ENCODE peak calls at places on chromosomes 6 and 20, in nine cellular contexts. B is psoas muscle; Q is brain microvascular endothelial cell; U is uterus; F is tibial artery; P is CD8-positive, alpha-beta T cell; S is spleen; J is fibroblast of lung; D is HepG2. K is an unnamed sample.

GRCh38 chr20:49717693-49718092 is 4.0 kb upstream of the B4GALT5 start:
- DNase-seq in B (peak), Q (no peak), U (no peak), F (no peak), P (no peak), S (no peak), J (no peak), D (peak), K (no peak)

GRCh38 chr6:83193747-83194582 is 808 bp downstream of the RWDD2A start:
- DNase-seq in B (peak), Q (no peak), U (peak), F (peak), P (peak), S (peak), J (peak), D (peak), K (peak)

GRCh38 chr6:135686784-135687301 is 164.7 kb upstream of the PDE7B start:
- DNase-seq in B (no peak), Q (no peak), U (no peak), F (no peak), P (no peak), S (no peak), J (peak), D (no peak), K (no peak)

GRCh38 chr20:57564180-57564802 is 3.4 kb downstream of the PCK1 start:
- DNase-seq in B (no peak), Q (no peak), U (no peak), F (no peak), P (no peak), S (peak), J (no peak), D (no peak), K (no peak)

GRCh38 chr6:161001421-161001820 is 9.9 kb downstream of the MAP3K4 start:
- DNase-seq in B (no peak), Q (no peak), U (no peak), F (no peak), P (no peak), S (no peak), J (no peak), D (peak), K (no peak)

GRCh38 chr20:48210111-48211029 is 425.1 kb upstream of the SULF2 start:
- DNase-seq in B (no peak), Q (no peak), U (no peak), F (peak), P (no peak), S (no peak), J (no peak), D (no peak), K (no peak)

GRCh38 chr6:26743941-26744699 is 84.6 kb upstream of the ZNF322 start:
- DNase-seq in B (no peak), Q (peak), U (no peak), F (no peak), P (no peak), S (no peak), J (no peak), D (no peak), K (no peak)

GRCh38 chr6:107977283-107977682 is 19.3 kb upstream of the SEC63 start:
- DNase-seq in B (no peak), Q (peak), U (no peak), F (no peak), P (no peak), S (no peak), J (peak), D (no peak), K (no peak)

GRCh38 chr20:43981535-43981934 is 66.9 kb downstream of the TOX2 start:
- DNase-seq in B (no peak), Q (no peak), U (no peak), F (no peak), P (no peak), S (no peak), J (no peak), D (no peak), K (no peak)

GRCh38 chr6:26183237-26183580 is 96.0 kb downstream of the HFE start:
- DNase-seq in B (no peak), Q (no peak), U (no peak), F (no peak), P (no peak), S (no peak), J (no peak), D (no peak), K (no peak)

GRCh38 chr6:21277601-21278043 is 315.9 kb upstream of the SOX4 start:
- DNase-seq in B (no peak), Q (no peak), U (no peak), F (no peak), P (no peak), S (no peak), J (peak), D (no peak), K (no peak)

GRCh38 chr20:58457083-58457680 is 58.0 kb downstream of the APCDD1L start:
- DNase-seq in B (no peak), Q (peak), U (no peak), F (no peak), P (no peak), S (no peak), J (peak), D (no peak), K (no peak)

GRCh38 chr6:17179246-17180073 is 77.6 kb downstream of the STMND1 start:
- DNase-seq in B (no peak), Q (peak), U (no peak), F (no peak), P (no peak), S (no peak), J (peak), D (no peak), K (no peak)

GRCh38 chr20:35318502-35319157 is 26.4 kb upstream of the FAM83C start:
- DNase-seq in B (peak), Q (peak), U (no peak), F (no peak), P (no peak), S (no peak), J (peak), D (peak), K (no peak)

GRCh38 chr20:12984863-12985262 is 23.9 kb upstream of the SPTLC3 start:
- DNase-seq in B (no peak), Q (no peak), U (no peak), F (no peak), P (no peak), S (no peak), J (no peak), D (no peak), K (no peak)

GRCh38 chr20:25052255-25053206 is 5.4 kb downstream of the ACSS1 start:
- DNase-seq in B (no peak), Q (no peak), U (peak), F (peak), P (no peak), S (peak), J (peak), D (no peak), K (peak)

GRCh38 chr20:1374246-1374645 is 18.6 kb downstream of the FKBP1A start:
- DNase-seq in B (no peak), Q (no peak), U (no peak), F (no peak), P (no peak), S (no peak), J (no peak), D (no peak), K (no peak)

GRCh38 chr6:31581511-31582229 is 554 bp downstream of the LTB start:
- DNase-seq in B (no peak), Q (peak), U (no peak), F (no peak), P (no peak), S (peak), J (no peak), D (no peak), K (no peak)

GRCh38 chr6:119283214-119283613 is 66.3 kb downstream of the MAN1A1 start:
- DNase-seq in B (no peak), Q (no peak), U (no peak), F (no peak), P (no peak), S (no peak), J (peak), D (no peak), K (no peak)

GRCh38 chr6:161128680-161129196 is 137.2 kb downstream of the MAP3K4 start:
- DNase-seq in B (no peak), Q (peak), U (no peak), F (no peak), P (no peak), S (no peak), J (peak), D (no peak), K (no peak)

GRCh38 chr6:132391391-132392291 is 9.6 kb downstream of the MOXD1 start:
- DNase-seq in B (no peak), Q (peak), U (peak), F (no peak), P (no peak), S (no peak), J (peak), D (no peak), K (no peak)

GRCh38 chr20:43669332-43669731 is 2.4 kb downstream of the MYBL2 start:
- DNase-seq in B (no peak), Q (peak), U (no peak), F (no peak), P (no peak), S (peak), J (peak), D (no peak), K (no peak)

GRCh38 chr6:39610229-39610628 is 115.0 kb downstream of the KIF6 start:
- DNase-seq in B (no peak), Q (no peak), U (no peak), F (no peak), P (no peak), S (no peak), J (peak), D (peak), K (no peak)

GRCh38 chr20:53934421-53935352 is 135.7 kb downstream of the BCAS1 start:
- DNase-seq in B (no peak), Q (peak), U (no peak), F (no peak), P (no peak), S (no peak), J (peak), D (no peak), K (no peak)

GRCh38 chr6:157314705-157315321 is 8.5 kb downstream of the TMEM242 start:
- DNase-seq in B (no peak), Q (peak), U (no peak), F (no peak), P (no peak), S (no peak), J (peak), D (peak), K (no peak)

GRCh38 chr6:12882761-12883290 is 166.3 kb downstream of the PHACTR1 start:
- DNase-seq in B (no peak), Q (no peak), U (no peak), F (no peak), P (no peak), S (no peak), J (no peak), D (no peak), K (no peak)

GRCh38 chr20:49630396-49630951 is 62.5 kb upstream of the PTGIS start:
- DNase-seq in B (no peak), Q (no peak), U (no peak), F (no peak), P (no peak), S (no peak), J (no peak), D (no peak), K (peak)

GRCh38 chr6:108030223-108030622 is 44.3 kb downstream of the OSTM1 start:
- DNase-seq in B (no peak), Q (no peak), U (no peak), F (no peak), P (no peak), S (no peak), J (no peak), D (peak), K (no peak)

GRCh38 chr20:25216199-25216945 is 20.9 kb downstream of the ENTPD6 start:
- DNase-seq in B (no peak), Q (no peak), U (peak), F (peak), P (no peak), S (no peak), J (no peak), D (no peak), K (no peak)

GRCh38 chr20:46671866-46672542 is 17.2 kb downstream of the TP53RK start:
- DNase-seq in B (no peak), Q (no peak), U (no peak), F (no peak), P (no peak), S (no peak), J (no peak), D (no peak), K (no peak)

GRCh38 chr6:43368517-43369160 is 808 bp downstream of the ZNF318 start:
- DNase-seq in B (peak), Q (peak), U (peak), F (peak), P (no peak), S (peak), J (peak), D (peak), K (peak)

GRCh38 chr6:167524720-167525119 is 199.8 kb downstream of the TTLL2 start:
- DNase-seq in B (no peak), Q (no peak), U (no peak), F (no peak), P (no peak), S (no peak), J (no peak), D (no peak), K (no peak)

GRCh38 chr20:35595456-35595855 is 20.2 kb upstream of the SPAG4 start:
- DNase-seq in B (no peak), Q (no peak), U (no peak), F (peak), P (no peak), S (peak), J (no peak), D (no peak), K (no peak)

GRCh38 chr20:62892348-62893304 is 31.0 kb upstream of the TCFL5 start:
- DNase-seq in B (no peak), Q (no peak), U (no peak), F (no peak), P (peak), S (peak), J (no peak), D (no peak), K (no peak)

GRCh38 chr6:41655706-41656668 is 17.7 kb downstream of the MDFI start:
- DNase-seq in B (no peak), Q (peak), U (no peak), F (no peak), P (no peak), S (peak), J (peak), D (no peak), K (no peak)

GRCh38 chr20:43963872-43964791 is 49.5 kb downstream of the TOX2 start:
- DNase-seq in B (peak), Q (peak), U (no peak), F (peak), P (peak), S (peak), J (peak), D (no peak), K (peak)

GRCh38 chr20:34709044-34709835 is 5.1 kb downstream of the TP53INP2 start:
- DNase-seq in B (peak), Q (peak), U (peak), F (peak), P (peak), S (peak), J (peak), D (no peak), K (peak)

GRCh38 chr20:17505664-17506517 is 25.3 kb downstream of the BFSP1 start:
- DNase-seq in B (no peak), Q (peak), U (no peak), F (no peak), P (peak), S (no peak), J (peak), D (peak), K (no peak)

GRCh38 chr6:154164397-154164796 is 125.4 kb downstream of the OPRM1 start:
- DNase-seq in B (peak), Q (peak), U (peak), F (peak), P (no peak), S (no peak), J (peak), D (no peak), K (no peak)

GRCh38 chr6:54737247-54737646 is 109.3 kb upstream of the FAM83B start:
- DNase-seq in B (no peak), Q (no peak), U (no peak), F (no peak), P (no peak), S (no peak), J (no peak), D (peak), K (peak)

GRCh38 chr20:36773123-36773547 is 428 bp downstream of the DSN1 start:
- DNase-seq in B (no peak), Q (no peak), U (no peak), F (no peak), P (no peak), S (no peak), J (no peak), D (no peak), K (no peak)
- H3K27ac ChIP-seq in B (peak), Q (no peak), U (peak), F (peak), P (peak), S (peak), J (peak), D (peak), K (peak)

DNA sequence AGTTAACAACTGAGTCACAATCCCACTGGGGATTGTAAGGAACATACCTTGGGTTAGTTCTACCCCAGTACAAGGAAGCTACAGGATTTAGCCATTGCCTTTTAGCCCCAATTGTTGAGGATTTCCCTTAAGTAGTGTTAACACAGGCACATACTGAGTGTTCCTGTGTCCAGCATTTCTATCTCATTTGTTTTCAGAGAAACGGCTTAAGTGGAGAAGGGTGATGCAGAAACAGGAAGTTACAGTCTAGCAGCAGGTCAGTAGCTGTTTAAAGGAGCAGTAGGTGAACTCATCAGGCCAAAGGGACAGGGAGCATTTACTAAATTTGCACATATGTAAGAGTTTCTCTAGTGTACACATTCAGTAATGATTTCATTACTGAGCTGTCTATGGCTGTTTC is 644.3 kb upstream of the GJE1 start:
- DNase-seq in B (no peak), Q (no peak), U (no peak), F (no peak), P (no peak), S (no peak), J (no peak), D (no peak), K (no peak)
- H3K4me3 ChIP-seq in B (no peak), Q (no peak), U (no peak), F (no peak), P (no peak), S (no peak), J (no peak), D (no peak), K (no peak)

GRCh38 chr6:35977308-35977707 is 47.1 kb downstream of the SLC26A8 start:
- DNase-seq in B (no peak), Q (no peak), U (no peak), F (no peak), P (no peak), S (no peak), J (no peak), D (no peak), K (no peak)

GRCh38 chr6:35969676-35970075 is 48.8 kb upstream of the SRPK1 start:
- DNase-seq in B (no peak), Q (no peak), U (no peak), F (no peak), P (no peak), S (no peak), J (peak), D (no peak), K (no peak)

GRCh38 chr6:35970181-35970580 is 49.3 kb upstream of the SRPK1 start:
- DNase-seq in B (no peak), Q (peak), U (no peak), F (no peak), P (no peak), S (no peak), J (peak), D (no peak), K (no peak)

GRCh38 chr6:35973670-35974222 is 50.7 kb downstream of the SLC26A8 start:
- DNase-seq in B (no peak), Q (no peak), U (no peak), F (no peak), P (no peak), S (no peak), J (no peak), D (peak), K (no peak)

GRCh38 chr6:35972471-35972985 is 51.6 kb upstream of the SRPK1 start:
- DNase-seq in B (no peak), Q (no peak), U (no peak), F (no peak), P (no peak), S (no peak), J (no peak), D (peak), K (no peak)
- TF ChIP-seq CTCF in B (no peak), Q (peak), U (no peak), F (no peak), P (no peak), S (no peak), J (no peak), D (peak), K (no peak)

DNA sequence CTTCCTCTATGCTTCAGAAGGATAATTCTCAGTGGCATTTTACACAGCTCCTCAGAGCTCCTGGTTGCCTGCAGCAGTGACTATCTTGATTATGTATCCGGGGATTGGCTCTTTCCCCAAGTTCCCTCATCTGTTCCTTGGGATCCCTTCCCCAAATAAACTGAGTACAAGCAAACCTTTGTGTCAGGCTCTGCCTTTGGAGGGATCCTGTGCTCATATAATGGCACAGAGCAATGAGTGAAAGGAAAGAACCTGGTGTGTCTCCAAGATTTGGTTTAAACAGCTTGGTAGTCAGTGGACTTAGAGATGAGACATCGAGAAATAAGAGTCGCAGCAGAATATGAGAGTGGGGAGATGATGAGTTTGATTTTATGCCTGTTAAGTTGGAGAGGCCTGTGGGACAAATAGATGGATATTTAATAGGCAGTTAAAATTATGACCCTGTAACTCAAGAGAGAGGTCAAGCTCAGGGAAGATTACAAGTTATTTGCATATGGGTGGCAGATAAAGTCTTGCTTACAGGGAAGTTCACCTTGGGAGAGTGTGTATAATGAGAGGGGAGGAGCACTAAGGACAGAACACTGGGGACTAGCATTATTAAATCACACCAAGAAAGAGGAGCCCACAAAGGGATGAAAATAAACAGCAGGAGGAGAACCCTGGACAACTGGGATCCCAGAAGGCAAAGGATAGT is 44.1 kb upstream of the GCLC start:
- DNase-seq in B (no peak), Q (no peak), U (no peak), F (no peak), P (no peak), S (no peak), J (no peak), D (no peak), K (no peak)
- H3K27ac ChIP-seq in B (no peak), Q (no peak), U (no peak), F (no peak), P (no peak), S (no peak), J (no peak), D (no peak), K (no peak)

GRCh38 chr20:31962741-31963140 is 5.2 kb upstream of the XKR7 start:
- DNase-seq in B (no peak), Q (no peak), U (no peak), F (no peak), P (no peak), S (no peak), J (no peak), D (no peak), K (no peak)

GRCh38 chr20:31967830-31968249 is at the start of gene XKR7:
- DNase-seq in B (no peak), Q (no peak), U (no peak), F (no peak), P (no peak), S (peak), J (no peak), D (no peak), K (no peak)

GRCh38 chr20:31972481-31973386 is 4.8 kb downstream of the XKR7 start:
- DNase-seq in B (no peak), Q (peak), U (no peak), F (no peak), P (no peak), S (no peak), J (no peak), D (no peak), K (no peak)

GRCh38 chr20:31966991-31967655 is 828 bp upstream of the XKR7 start:
- DNase-seq in B (no peak), Q (no peak), U (no peak), F (no peak), P (no peak), S (no peak), J (no peak), D (no peak), K (no peak)

GRCh38 chr20:31968299-31969126 is 562 bp downstream of the XKR7 start:
- DNase-seq in B (peak), Q (peak), U (peak), F (peak), P (peak), S (peak), J (peak), D (peak), K (peak)
- H3K4me3 ChIP-seq in B (no peak), Q (peak), U (no peak), F (no peak), P (no peak), S (peak), J (no peak), D (no peak), K (no peak)

GRCh38 chr20:39773380-39774000 is 811.3 kb downstream of the DHX35 start:
- DNase-seq in B (no peak), Q (no peak), U (no peak), F (no peak), P (no peak), S (no peak), J (peak), D (no peak), K (no peak)
- TF ChIP-seq CTCF in B (no peak), Q (no peak), U (no peak), F (no peak), P (no peak), S (no peak), J (no peak), D (no peak), K (no peak)

GRCh38 chr20:45374966-45375365 is 3.2 kb downstream of the TP53TG5 start:
- DNase-seq in B (no peak), Q (no peak), U (no peak), F (no peak), P (no peak), S (no peak), J (no peak), D (no peak), K (no peak)
- H3K27ac ChIP-seq in B (no peak), Q (no peak), U (no peak), F (no peak), P (no peak), S (no peak), J (no peak), D (no peak), K (no peak)